ENCODE peak calls at places on chromosome 22, in seven cellular contexts. A is fibroblast of lung; F is Caki2; X is ELR; U is stimulated activated CD4-positive, alpha-beta T cell treated with anti-CD3 and anti-CD28 coated beads, Interleukin-4, amount 100 ng/mL, for 4 hours; T is AG08395; L is brain microvascular endothelial cell. P is an unnamed sample.

GRCh38 chr22:35617137-35617755 is at the start of gene MB:
- DNase-seq in A (no peak), F (no peak), X (no peak), U (no peak), T (no peak), L (no peak), P (no peak)

GRCh38 chr22:45226681-45227186 is 14.0 kb downstream of the KIAA0930 start:
- DNase-seq in A (peak; percentile 37), F (peak; percentile 58), X (no peak), U (no peak), T (peak; percentile 66), L (no peak), P (peak; percentile 68)

GRCh38 chr22:43262990-43263644 is 76.2 kb upstream of the TTLL12 start:
- DNase-seq in A (no peak), F (no peak), X (no peak), U (peak; percentile 11), T (no peak), L (peak; percentile 48), P (no peak)

GRCh38 chr22:41216984-41217383 is 11.9 kb downstream of the L3MBTL2 start:
- DNase-seq in A (no peak), F (no peak), X (no peak), U (no peak), T (no peak), L (no peak), P (no peak)

GRCh38 chr22:42769574-42770447 is 49.1 kb upstream of the A4GALT start:
- DNase-seq in A (peak; percentile 90), F (peak; percentile 73), X (peak; percentile 86), U (no peak), T (peak; percentile 93), L (peak; percentile 90), P (peak; percentile 84)

GRCh38 chr22:33447733-33448132 is 389.6 kb upstream of the SYN3 start:
- DNase-seq in A (no peak), F (no peak), X (no peak), U (no peak), T (no peak), L (no peak), P (no peak)

GRCh38 chr22:30033891-30034290 is 46.4 kb upstream of the HORMAD2 start:
- DNase-seq in A (no peak), F (no peak), X (no peak), U (no peak), T (no peak), L (no peak), P (no peak)

GRCh38 chr22:41914611-41915034 is 251 bp downstream of the SHISA8 start:
- DNase-seq in A (no peak), F (no peak), X (no peak), U (no peak), T (no peak), L (no peak), P (no peak)

GRCh38 chr22:25511725-25512124 is 52.8 kb upstream of the GRK3 start:
- DNase-seq in A (no peak), F (no peak), X (no peak), U (no peak), T (no peak), L (no peak), P (no peak)

P was measured in upper lobe of left lung.